ENCODE peak calls at places on chromosomes 1 and 21, in five cellular contexts. A is tibial nerve, Z is heart right ventricle, R is coronary artery, U is A549. Q is an unnamed sample.

GRCh38 chr21:34364921-34365320 is 1.1 kb downstream of the KCNE2 start:
- DNase-seq in R (peak), Z (no peak), U (no peak), A (no peak), Q (no peak)

GRCh38 chr1:193356249-193356648 is 169.8 kb upstream of the B3GALT2 start:
- DNase-seq in Z (peak), A (no peak), R (no peak), U (no peak), Q (no peak)

GRCh38 chr1:223331929-223332328 is 32.0 kb downstream of the SUSD4 start:
- DNase-seq in A (no peak), Z (no peak), U (no peak), R (no peak), Q (no peak)

GRCh38 chr1:54934869-54935268 is 45.6 kb upstream of the TMEM61 start:
- DNase-seq in A (no peak), R (no peak), Z (no peak), U (no peak), Q (no peak)

GRCh38 chr1:22855668-22856606 is 116.7 kb downstream of the LACTBL1 start:
- DNase-seq in U (no peak), R (no peak), A (no peak), Z (no peak), Q (no peak)

GRCh38 chr1:234631721-234632125 is 21.7 kb upstream of the IRF2BP2 start:
- DNase-seq in U (peak), Z (no peak), A (no peak), R (no peak), Q (no peak)

GRCh38 chr1:8486047-8486446 is 168.1 kb downstream of the SLC45A1 start:
- DNase-seq in R (no peak), A (no peak), U (no peak), Z (no peak), Q (no peak)

GRCh38 chr1:207397525-207397926 is 56.6 kb upstream of the CR2 start:
- DNase-seq in A (no peak), Z (no peak), U (no peak), R (no peak), Q (no peak)

GRCh38 chr1:203288351-203288894 is 16.9 kb upstream of the BTG2 start:
- DNase-seq in R (no peak), A (no peak), Z (no peak), U (no peak), Q (no peak)

GRCh38 chr1:34163792-34164509 is 1.1 kb downstream of the CSMD2 start:
- DNase-seq in U (no peak), R (no peak), Z (no peak), A (no peak), Q (no peak)

GRCh38 chr21:16305686-16306085 is 575.9 kb downstream of the USP25 start:
- DNase-seq in U (no peak), Z (no peak), A (no peak), R (no peak), Q (no peak)

GRCh38 chr1:234222561-234223280 is 150.5 kb upstream of the COA6 start:
- DNase-seq in A (no peak), R (no peak), U (no peak), Z (no peak), Q (no peak)

GRCh38 chr1:150161747-150162581 is 12.2 kb downstream of the PLEKHO1 start:
- DNase-seq in A (no peak), Z (no peak), U (no peak), R (no peak), Q (no peak)

GRCh38 chr1:162056043-162056442 is 13.4 kb upstream of the NOS1AP start:
- DNase-seq in U (peak), R (no peak), A (peak), Z (peak), Q (peak)

GRCh38 chr1:226738421-226738994 is 574 bp downstream of the ITPKB start:
- DNase-seq in Z (no peak), A (no peak), U (no peak), R (no peak), Q (no peak)

GRCh38 chr1:191350938-191351337 is 807.3 kb upstream of the RGS18 start:
- DNase-seq in U (no peak), R (no peak), Z (no peak), A (no peak), Q (no peak)

GRCh38 chr1:23132033-23132432 is 36.6 kb downstream of the LUZP1 start:
- DNase-seq in Z (no peak), U (no peak), A (no peak), R (no peak), Q (no peak)

GRCh38 chr1:99573431-99574217 is 72.3 kb upstream of the PALMD start:
- DNase-seq in A (no peak), Z (no peak), R (no peak), U (no peak), Q (no peak)

GRCh38 chr21:42299324-42300044 is 15.7 kb downstream of the TFF3 start:
- DNase-seq in Z (peak), U (no peak), A (no peak), R (no peak), Q (no peak)

GRCh38 chr1:152112101-152112884 is 3.0 kb downstream of the TCHH start:
- DNase-seq in R (no peak), Z (no peak), A (no peak), U (no peak), Q (no peak)

GRCh38 chr1:173963477-173963876 is 46.4 kb upstream of the SERPINC1 start:
- DNase-seq in U (no peak), R (no peak), A (no peak), Z (no peak), Q (no peak)

GRCh38 chr1:155080250-155081228 is 1.9 kb downstream of the EFNA3 start:
- DNase-seq in Z (no peak), U (no peak), R (no peak), A (no peak), Q (no peak)

GRCh38 chr1:171141336-171142051 is 43.6 kb upstream of the FMO2 start:
- DNase-seq in A (peak), R (peak), Z (peak), U (no peak), Q (peak)

GRCh38 chr1:65238010-65238409 is 71.3 kb upstream of the DNAJC6 start:
- DNase-seq in U (no peak), Z (no peak), A (no peak), R (no peak), Q (no peak)

GRCh38 chr1:115458426-115459114 is 120.5 kb upstream of the NGF start:
- DNase-seq in U (no peak), A (no peak), R (no peak), Z (no peak), Q (no peak)

GRCh38 chr1:198096390-198096789 is 60.4 kb upstream of the NEK7 start:
- DNase-seq in Z (no peak), A (no peak), U (no peak), R (no peak), Q (no peak)

GRCh38 chr1:18225236-18225904 is 117.8 kb downstream of the IGSF21 start:
- DNase-seq in R (no peak), A (no peak), Z (no peak), U (no peak), Q (no peak)

GRCh38 chr1:160813215-160813614 is 17.2 kb downstream of the LY9 start:
- DNase-seq in Z (no peak), U (peak), A (no peak), R (peak), Q (no peak)

GRCh38 chr1:5936126-5936525 is 56.1 kb downstream of the NPHP4 start:
- DNase-seq in A (no peak), Z (no peak), U (no peak), R (no peak), Q (no peak)

GRCh38 chr1:36516372-36517018 is 33.8 kb upstream of the CSF3R start:
- DNase-seq in Z (no peak), R (peak), U (peak), A (no peak), Q (peak)

GRCh38 chr1:47184090-47184735 is 5.6 kb downstream of the PDZK1IP1 start:
- DNase-seq in U (no peak), A (no peak), Z (no peak), R (no peak), Q (no peak)

GRCh38 chr1:88463401-88463800 is 220.7 kb upstream of the PKN2 start:
- DNase-seq in R (no peak), Z (no peak), U (no peak), A (no peak), Q (no peak)

GRCh38 chr21:39083377-39084008 is 99.8 kb downstream of the PSMG1 start:
- DNase-seq in R (peak), A (no peak), U (no peak), Z (no peak), Q (peak)

DNA sequence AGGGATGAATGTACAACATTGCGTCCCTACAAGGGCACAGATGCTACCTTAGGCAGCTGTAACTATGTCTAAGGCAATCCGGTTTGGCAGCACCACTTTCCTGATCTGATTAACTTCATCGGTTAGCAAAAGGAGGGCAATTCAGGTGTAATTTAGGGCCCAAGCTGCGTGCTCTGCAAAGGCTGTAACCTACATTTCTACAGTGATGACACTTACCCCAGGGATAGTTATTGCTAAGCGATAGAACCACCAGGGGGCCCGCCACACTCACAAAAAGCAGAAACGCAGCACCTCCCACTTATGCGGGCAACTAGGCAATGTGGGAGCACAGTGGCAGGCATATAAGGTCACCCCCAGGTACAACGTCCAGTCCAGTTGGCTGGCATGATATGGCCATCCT is 113.5 kb downstream of the GDAP2 start:
- DNase-seq in U (no peak), R (no peak), A (no peak), Z (no peak), Q (no peak)
- TF ChIP-seq CTCF in U (peak), R (no peak), A (no peak), Z (no peak), Q (no peak)

DNA sequence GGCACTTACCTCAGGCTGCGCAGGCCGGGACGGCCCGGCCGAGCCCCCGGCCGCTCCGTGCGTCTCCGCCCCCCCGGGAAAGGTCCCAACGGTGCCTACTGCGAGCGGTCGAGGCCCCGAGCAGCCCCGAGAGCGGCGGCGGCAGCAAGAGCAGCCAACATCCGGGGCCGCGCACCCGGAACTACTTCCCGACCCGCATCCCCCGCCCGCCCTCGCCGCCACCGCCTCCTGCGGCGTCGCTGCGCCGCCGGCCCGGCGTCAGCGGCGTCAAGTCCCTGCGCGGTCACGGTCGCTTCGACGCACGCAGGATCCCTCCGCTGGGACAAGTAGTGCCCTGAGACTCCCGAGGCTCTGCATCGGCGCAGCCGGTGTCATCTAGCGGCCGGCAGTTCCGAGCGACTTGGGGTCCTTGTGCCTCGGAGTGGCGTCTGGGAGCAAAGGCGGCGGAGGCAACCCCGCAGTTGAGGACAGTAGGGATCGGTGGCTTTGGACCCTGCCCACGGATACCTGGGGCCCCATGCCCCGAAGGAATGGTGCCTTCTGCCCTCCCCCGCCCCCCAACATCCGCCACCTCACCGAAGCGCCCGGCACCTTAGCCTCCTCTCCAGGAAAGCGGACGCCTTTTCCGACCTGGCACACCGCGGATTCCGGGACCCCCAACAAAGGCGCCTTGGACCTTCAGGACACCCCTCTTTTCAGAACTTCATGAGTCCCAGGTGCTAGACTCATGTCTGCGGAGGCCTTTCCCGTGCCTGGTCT is at the start of gene FOXJ3:
- DNase-seq in U (peak), R (peak), Z (peak), A (peak), Q (peak)
- TF ChIP-seq CTCF in U (no peak), R (no peak), Z (peak), A (no peak), Q (no peak)

GRCh38 chr1:224700915-224701531 is 84.9 kb downstream of the CNIH3 start:
- DNase-seq in Z (no peak), A (no peak), R (no peak), U (peak), Q (no peak)
- TF ChIP-seq CTCF in Z (peak), A (no peak), R (no peak), U (no peak), Q (no peak)

GRCh38 chr1:1373051-1373450 is 2.0 kb downstream of the AURKAIP1 start:
- DNase-seq in U (no peak), R (no peak), Z (no peak), A (no peak), Q (no peak)

GRCh38 chr1:1376551-1377226 is 1.7 kb upstream of the AURKAIP1 start:
- DNase-seq in R (no peak), Z (no peak), A (no peak), U (no peak), Q (no peak)

GRCh38 chr1:1374068-1374860 is 743 bp downstream of the AURKAIP1 start:
- DNase-seq in U (no peak), A (no peak), Z (no peak), R (no peak), Q (no peak)

GRCh38 chr1:1373493-1374067 is 1.4 kb downstream of the AURKAIP1 start:
- DNase-seq in Z (no peak), A (no peak), U (no peak), R (no peak), Q (no peak)

GRCh38 chr1:1374861-1375662 is at the start of gene AURKAIP1:
- DNase-seq in A (peak), U (peak), R (peak), Z (peak), Q (peak)
- TF ChIP-seq CTCF in A (no peak), U (no peak), R (no peak), Z (peak), Q (no peak)

GRCh38 chr1:96843601-96844000 is 122.0 kb downstream of the PTBP2 start:
- DNase-seq in R (no peak), Z (no peak), U (no peak), A (no peak), Q (no peak)

GRCh38 chr1:96843196-96843595 is 121.6 kb downstream of the PTBP2 start:
- DNase-seq in A (no peak), R (no peak), Z (no peak), U (no peak), Q (no peak)

GRCh38 chr1:96842215-96842614 is 120.6 kb downstream of the PTBP2 start:
- DNase-seq in U (no peak), R (no peak), A (no peak), Z (no peak), Q (no peak)

GRCh38 chr1:96840396-96840795 is 118.8 kb downstream of the PTBP2 start:
- DNase-seq in Z (no peak), R (no peak), A (no peak), U (no peak), Q (no peak)

DNA sequence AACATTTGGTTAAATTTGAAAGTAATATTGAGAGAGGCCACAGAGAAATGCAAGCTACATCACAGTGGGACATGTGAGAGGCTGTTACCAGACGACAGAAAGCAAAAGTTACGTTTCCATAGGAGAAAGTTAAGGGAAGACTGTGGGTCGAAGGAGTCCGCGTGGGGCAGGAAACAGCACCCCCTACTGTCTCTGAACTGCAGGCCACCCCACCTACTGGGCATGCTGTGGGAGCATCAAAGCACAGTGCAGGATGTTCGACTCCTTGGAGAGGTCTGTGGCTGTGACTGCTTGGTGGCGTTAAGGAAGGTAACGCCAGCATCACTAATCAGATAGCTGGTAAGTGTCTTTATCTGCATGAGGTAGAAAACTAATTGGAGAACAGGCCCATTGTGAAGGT is 123.9 kb downstream of the PTBP2 start:
- DNase-seq in U (peak), R (no peak), Z (no peak), A (no peak), Q (no peak)
- TF ChIP-seq CTCF in U (peak), R (no peak), Z (peak), A (peak), Q (no peak)